ENCODE peak calls at places on chromosomes 16 and 17, in four cellular contexts. M is NT2/D1, V is uterus, O is heart right ventricle. S is an unnamed sample. For H3K9me3, the result is how much of the 10 kb centered on the place peaks cover.

GRCh38 chr17:36934759-36935630 is 2.3 kb upstream of the LHX1 start:
- DNase-seq in V (no peak), M (no peak), O (no peak), S (no peak)

GRCh38 chr16:1537763-1538289 is 4.4 kb downstream of the TMEM204 start:
- DNase-seq in O (no peak), V (no peak), M (no peak), S (no peak)

GRCh38 chr16:7268182-7268581 is 64.5 kb upstream of the RBFOX1 start:
- DNase-seq in V (no peak), O (peak), M (peak), S (no peak)

GRCh38 chr17:19317359-19318095 is 45.0 kb downstream of the B9D1 start:
- DNase-seq in V (peak), O (peak), M (peak), S (peak)

GRCh38 chr16:30418350-30419181 is 11.2 kb downstream of the ZNF771 start:
- DNase-seq in M (no peak), O (no peak), V (no peak), S (no peak)

GRCh38 chr17:40355123-40355803 is 9.3 kb downstream of the GJD3 start:
- DNase-seq in O (peak), M (no peak), V (peak), S (peak)

GRCh38 chr16:80896778-80897177 is 92.4 kb upstream of the CDYL2 start:
- DNase-seq in O (no peak), M (no peak), V (no peak), S (no peak)

GRCh38 chr17:251531-251930 is 70.1 kb upstream of the DOC2B start:
- DNase-seq in M (no peak), O (no peak), V (peak), S (peak)

GRCh38 chr17:10579270-10579669 is 29.8 kb upstream of the MYH2 start:
- DNase-seq in V (no peak), M (no peak), O (no peak), S (no peak)

GRCh38 chr17:62662855-62663254 is 35.4 kb downstream of the MRC2 start:
- DNase-seq in O (no peak), V (no peak), M (no peak), S (no peak)

GRCh38 chr17:72989074-72989610 is 103.3 kb downstream of the SLC39A11 start:
- DNase-seq in V (no peak), O (no peak), M (no peak), S (no peak)

GRCh38 chr17:30790279-30790678 is 34.2 kb downstream of the CRLF3 start:
- DNase-seq in M (no peak), O (no peak), V (no peak), S (no peak)

GRCh38 chr17:9233761-9234160 is 212.5 kb downstream of the NTN1 start:
- DNase-seq in M (no peak), O (no peak), V (no peak), S (no peak)

GRCh38 chr17:40724656-40725055 is 21.1 kb upstream of the KRT24 start:
- DNase-seq in O (no peak), M (no peak), V (no peak), S (no peak)

GRCh38 chr17:6910987-6911603 is 79.6 kb upstream of the TEKT1 start:
- DNase-seq in O (no peak), V (no peak), M (no peak), S (no peak)

GRCh38 chr16:50121721-50122445 is 31.2 kb upstream of the TENT4B start:
- DNase-seq in M (no peak), O (no peak), V (no peak), S (no peak)

GRCh38 chr17:47989700-47990099 is 18.8 kb downstream of the CDK5RAP3 start:
- DNase-seq in M (no peak), V (no peak), O (no peak), S (no peak)

GRCh38 chr17:40056379-40057005 is 2.3 kb upstream of the MED24 start:
- DNase-seq in V (no peak), O (no peak), M (no peak), S (no peak)

GRCh38 chr17:67244621-67245072 is 349 bp downstream of the HELZ start:
- DNase-seq in O (no peak), M (no peak), V (no peak), S (peak)

GRCh38 chr17:67469208-67469980 is 92.3 kb downstream of the PITPNC1 start:
- DNase-seq in V (no peak), M (no peak), O (no peak), S (no peak)

GRCh38 chr16:952321-952720 is 18.5 kb downstream of the LMF1 start:
- DNase-seq in V (no peak), O (no peak), M (no peak), S (no peak)

GRCh38 chr17:35314415-35315216 is 58.8 kb downstream of the SLFN11 start:
- DNase-seq in V (no peak), M (no peak), O (no peak), S (no peak)

GRCh38 chr17:27293898-27294688 is at the start of gene WSB1:
- DNase-seq in O (peak), V (peak), M (peak), S (peak)

GRCh38 chr17:700504-701094 is 14.0 kb downstream of the VPS53 start:
- DNase-seq in M (no peak), V (no peak), O (no peak), S (no peak)

GRCh38 chr16:67022531-67023214 is 6.3 kb upstream of the CBFB start:
- DNase-seq in V (no peak), M (no peak), O (no peak), S (no peak)

GRCh38 chr16:14180431-14181059 is 109.4 kb downstream of the MRTFB start:
- DNase-seq in V (no peak), M (no peak), O (no peak), S (no peak)

GRCh38 chr16:74726736-74727135 is 26.1 kb upstream of the MLKL start:
- DNase-seq in M (no peak), V (no peak), O (no peak), S (no peak)

GRCh38 chr17:60600490-60601431 is 768 bp downstream of the PPM1D start:
- DNase-seq in V (peak), M (peak), O (peak), S (peak)

GRCh38 chr17:63623786-63624185 is 1.6 kb downstream of the MAP3K3 start:
- DNase-seq in V (no peak), M (no peak), O (no peak), S (no peak)

GRCh38 chr17:9309216-9309615 is 266.4 kb downstream of the STX8 start:
- DNase-seq in V (no peak), M (peak), O (no peak), S (no peak)

GRCh38 chr16:1288813-1289479 is 20.5 kb upstream of the UBE2I start:
- DNase-seq in M (no peak), O (no peak), V (no peak), S (no peak)

GRCh38 chr16:58026139-58026704 is 668 bp downstream of the MMP15 start:
- DNase-seq in V (no peak), O (no peak), M (no peak), S (no peak)

GRCh38 chr17:8124350-8125195 is 667 bp upstream of the HES7 start:
- DNase-seq in M (no peak), V (no peak), O (no peak), S (no peak)

GRCh38 chr16:57985204-57986121 is 14.5 kb upstream of the CNGB1 start:
- DNase-seq in M (no peak), O (no peak), V (peak), S (no peak)

GRCh38 chr17:8060274-8060673 is 21.4 kb downstream of the ALOX15B start:
- DNase-seq in V (peak), M (peak), O (peak), S (no peak)

GRCh38 chr17:76032073-76032779 is 5.1 kb upstream of the EVPL start:
- DNase-seq in M (no peak), O (no peak), V (no peak), S (no peak)

GRCh38 chr17:6752068-6752909 is 3.6 kb upstream of the XAF1 start:
- DNase-seq in M (no peak), O (peak), V (peak), S (peak)

GRCh38 chr17:17768415-17769088 is 68.2 kb downstream of the SREBF1 start:
- DNase-seq in V (no peak), O (no peak), M (no peak), S (no peak)

GRCh38 chr17:47742319-47743181 is 9.5 kb downstream of the TBX21 start:
- DNase-seq in M (peak), V (no peak), O (no peak), S (no peak)

GRCh38 chr16:46673320-46674013 is 15.5 kb downstream of the VPS35 start:
- DNase-seq in M (peak), V (no peak), O (peak), S (peak)
- H3K4me3 ChIP-seq in M (no peak), V (no peak), O (no peak), S (no peak)

DNA sequence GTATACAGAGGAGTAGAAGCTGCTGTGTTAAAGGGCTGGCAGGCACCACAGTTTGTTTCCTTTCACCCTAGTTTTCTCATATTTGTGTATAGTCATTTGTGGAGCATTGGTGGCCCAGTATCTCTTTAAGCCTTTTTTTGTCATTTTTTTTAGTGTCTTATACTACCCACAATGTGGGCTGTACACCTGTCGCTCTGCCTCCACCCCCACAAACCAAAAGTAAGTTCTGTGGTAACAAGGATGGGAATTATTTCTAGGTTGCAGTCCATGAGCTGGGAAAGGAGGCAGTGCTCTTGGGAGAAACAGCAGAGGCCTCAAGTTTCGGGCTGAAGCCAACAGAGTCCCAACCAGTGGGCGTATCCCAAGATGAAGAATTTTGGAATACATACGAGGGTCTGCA is 6.2 kb downstream of the ZNF75A start:
- DNase-seq in O (no peak), M (no peak), V (no peak), S (no peak)
- H3K9me3 ChIP-seq in O (half or more), M (half or more), V (half or more), S (under half)

DNA sequence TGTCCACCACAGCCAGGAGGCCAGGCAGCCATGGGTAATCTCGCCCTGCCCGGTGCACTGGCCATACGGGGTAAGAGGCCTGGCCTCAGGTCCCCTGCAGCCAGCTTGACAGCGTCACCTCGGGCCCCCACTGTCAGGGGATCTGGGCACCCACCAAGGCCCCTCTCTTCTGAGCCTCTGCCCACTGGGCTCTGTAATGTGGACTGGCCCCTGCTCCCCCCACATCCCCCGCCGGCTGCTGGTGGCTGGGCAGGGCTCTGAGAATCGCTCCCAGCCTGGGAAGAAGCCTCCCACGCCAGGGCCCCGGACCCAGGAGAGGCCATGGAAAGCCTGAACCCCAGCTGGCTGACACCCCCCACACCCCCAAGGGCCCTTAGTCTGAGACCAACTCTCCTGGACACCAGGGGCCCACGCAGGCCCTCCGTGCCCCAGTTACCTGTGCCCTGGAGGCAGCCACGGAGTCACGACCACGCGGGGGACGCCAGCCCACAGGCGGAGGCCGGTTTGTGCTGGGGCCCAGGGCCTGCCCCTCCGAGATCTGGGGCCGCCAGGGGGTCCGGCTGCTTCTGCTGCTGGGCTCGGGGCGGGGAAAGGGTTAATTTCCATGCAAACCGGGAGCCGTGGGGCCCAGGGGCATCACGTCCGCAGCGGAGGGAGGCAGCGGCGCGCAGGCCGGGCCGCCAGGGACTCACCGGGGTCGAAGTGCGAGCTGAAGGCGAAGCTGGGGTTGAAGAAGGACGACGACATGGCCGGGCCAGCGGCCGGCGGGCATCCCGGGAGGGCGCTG is at the start of gene PVALEF:
- DNase-seq in M (no peak), O (no peak), V (no peak), S (no peak)
- H3K4me3 ChIP-seq in M (peak), O (no peak), V (no peak), S (no peak)

DNA sequence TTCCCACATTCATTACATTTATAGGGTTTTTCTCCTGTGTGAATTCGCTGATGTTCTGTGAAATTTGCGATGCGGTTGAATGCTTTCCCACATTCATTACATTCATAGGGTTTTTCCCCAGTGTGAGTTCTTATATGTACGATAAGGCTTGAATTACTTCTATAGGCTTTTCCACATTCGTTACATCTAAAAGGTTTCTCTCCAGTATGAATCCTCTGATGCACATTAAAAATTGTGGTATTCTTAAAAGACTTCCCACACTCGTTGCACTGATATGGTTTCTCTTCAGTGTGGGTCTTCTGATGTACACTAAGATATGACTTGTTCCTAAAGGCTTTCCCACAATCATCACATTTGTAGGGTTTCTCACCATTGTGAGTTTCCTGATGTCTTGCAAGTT is 30.4 kb downstream of the ZNF624 start:
- DNase-seq in O (no peak), M (no peak), V (no peak), S (no peak)
- H3K9me3 ChIP-seq in O (half or more), M (half or more), V (half or more), S (under half)